ENCODE peak calls at places on chromosomes 11 and 22, in eight cellular contexts. C, L, D, U, O, A, R and T are unnamed samples. For H3K4me1, the result is how much of the 10 kb centered on the place peaks cover.

GRCh38 chr11:44033411-44033850 is 14.3 kb upstream of the ACCSL start:
- DNase-seq in O (no peak), A (no peak), U (no peak), L (no peak), C (no peak), R (no peak), D (no peak), T (no peak)

GRCh38 chr11:121352301-121352891 is 59.8 kb downstream of the SC5D start:
- DNase-seq in C (no peak), D (no peak), O (no peak), R (no peak), A (no peak), L (no peak), U (no peak), T (no peak)

GRCh38 chr11:119614227-119615002 is 114.6 kb downstream of the NECTIN1 start:
- DNase-seq in D (no peak), O (peak), C (no peak), A (no peak), R (no peak), L (no peak), U (no peak), T (no peak)

GRCh38 chr22:27827586-27828213 is 26.1 kb upstream of the MN1 start:
- DNase-seq in L (no peak), R (no peak), U (no peak), A (no peak), C (no peak), O (no peak), D (peak), T (no peak)

GRCh38 chr11:1256257-1257045 is 33.6 kb downstream of the MUC5B start:
- DNase-seq in A (no peak), C (no peak), L (no peak), R (no peak), D (no peak), U (peak), O (no peak), T (no peak)

GRCh38 chr22:28822930-28823481 is 22.6 kb upstream of the XBP1 start:
- DNase-seq in O (no peak), D (no peak), U (no peak), A (no peak), L (no peak), C (peak), R (no peak), T (no peak)

GRCh38 chr11:129323896-129324522 is 51.6 kb upstream of the BARX2 start:
- DNase-seq in U (no peak), O (no peak), C (no peak), L (no peak), D (no peak), R (peak), A (no peak), T (no peak)

GRCh38 chr11:126104420-126104819 is 41.8 kb upstream of the CDON start:
- DNase-seq in C (no peak), A (no peak), O (no peak), R (no peak), L (no peak), U (peak), D (no peak), T (no peak)

DNA sequence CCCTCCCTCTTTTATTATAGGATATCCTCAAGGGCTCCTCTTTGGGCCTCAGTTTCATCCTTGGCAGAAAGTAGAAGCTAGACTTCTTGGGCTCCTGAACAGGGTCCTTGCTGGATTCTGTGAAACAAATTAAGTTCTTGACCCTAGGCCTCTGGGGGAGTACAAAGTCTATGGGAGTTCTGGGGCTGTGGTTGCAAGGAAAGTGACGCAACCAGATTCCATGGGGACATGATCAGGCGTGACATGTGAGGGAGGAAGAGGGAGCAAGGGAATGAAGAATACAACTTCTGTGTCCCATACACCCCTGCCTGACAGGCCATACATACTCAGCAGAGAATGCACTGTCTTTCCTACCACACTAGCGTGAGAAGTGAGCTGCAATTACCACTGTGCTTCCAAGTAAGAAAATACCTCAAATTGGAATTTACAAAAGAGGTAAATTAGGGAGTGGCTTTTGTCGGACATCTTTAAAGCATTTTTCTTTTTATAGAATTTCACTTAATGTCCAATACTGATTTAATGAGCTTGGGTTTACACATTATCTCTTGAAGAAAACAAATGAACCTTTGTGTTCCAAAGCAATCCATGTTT is 38.7 kb downstream of the LIMK2 start:
- DNase-seq in O (no peak), U (no peak), C (peak), D (no peak), L (no peak), A (peak), R (peak), T (no peak)
- H3K4me1 ChIP-seq in O (under half), U (under half), C (under half), D (under half), L (under half), A (half or more), R (under half), T (under half)

DNA sequence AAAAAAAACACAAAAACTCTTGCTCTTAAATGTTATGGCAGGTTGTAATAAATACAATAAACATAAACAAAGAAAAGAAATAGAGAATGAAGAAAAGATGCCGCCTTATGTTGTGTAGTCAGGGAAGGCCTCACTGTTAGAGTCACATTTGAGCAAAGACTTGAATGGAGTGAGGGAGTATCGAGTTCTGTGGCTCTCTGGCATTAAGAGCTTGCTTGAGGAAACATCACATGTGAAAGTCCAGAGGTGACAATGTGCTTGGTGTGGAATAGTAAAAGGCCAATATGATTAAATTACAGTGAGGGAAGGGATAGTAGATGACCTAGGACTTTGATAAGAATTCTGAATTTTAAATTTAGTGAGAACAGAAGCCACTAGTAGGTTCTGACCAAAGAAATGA is 139.4 kb downstream of the ATG16L2 start:
- DNase-seq in O (no peak), R (no peak), L (no peak), D (no peak), U (no peak), A (no peak), C (no peak), T (no peak)
- H3K4me1 ChIP-seq in O (under half), R (under half), L (under half), D (under half), U (under half), A (under half), C (under half), T (under half)

DNA sequence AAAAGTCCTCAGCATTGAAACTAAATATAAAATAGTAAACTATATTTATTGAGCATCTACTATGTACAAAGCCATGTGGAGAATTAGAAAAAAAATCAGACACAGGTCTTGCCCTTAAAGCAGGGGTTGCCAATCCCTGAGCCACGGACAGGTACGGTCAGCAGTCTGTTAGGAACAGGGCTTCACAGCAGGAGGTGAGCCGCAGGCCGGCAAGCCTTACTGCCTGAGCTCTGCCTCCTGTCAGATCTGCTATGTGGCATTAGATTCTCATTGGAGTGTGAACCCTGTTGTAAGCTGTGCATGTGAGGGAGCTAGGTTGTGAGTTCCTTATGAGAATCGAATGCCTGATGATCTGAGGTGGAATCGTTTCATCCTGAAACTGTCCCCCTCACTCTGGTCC is 2.1 kb upstream of the RAG2 start:
- DNase-seq in C (no peak), A (no peak), D (no peak), R (no peak), O (no peak), L (no peak), U (peak), T (no peak)
- H3K4me1 ChIP-seq in C (under half), A (under half), D (under half), R (under half), O (under half), L (under half), U (under half), T (under half)

DNA sequence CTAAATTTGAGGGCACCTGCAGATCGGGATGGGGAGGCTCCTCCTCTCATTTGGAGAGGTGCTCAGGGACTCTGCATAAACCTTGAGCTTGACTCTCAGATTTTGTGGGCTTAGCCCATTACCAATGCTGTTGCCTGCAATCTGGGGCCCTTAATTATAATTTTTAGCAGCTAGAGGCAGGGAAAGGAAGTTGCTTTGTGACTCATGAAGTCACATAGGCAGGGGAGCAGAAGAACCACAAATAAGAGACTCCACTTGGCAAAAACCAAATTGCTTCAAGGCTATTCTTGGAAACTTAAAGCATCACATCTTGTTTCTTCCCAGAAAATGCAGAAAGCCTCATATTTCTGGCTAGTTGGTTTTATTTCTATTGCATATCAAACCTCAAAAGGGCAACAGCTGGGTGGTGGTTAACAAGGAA is 46.9 kb downstream of the MICAL2 start:
- DNase-seq in R (peak), U (no peak), C (peak), A (no peak), D (no peak), O (no peak), L (no peak), T (no peak)
- H3K4me1 ChIP-seq in R (under half), U (under half), C (under half), A (under half), D (under half), O (half or more), L (half or more), T (under half)

GRCh38 chr22:23242473-23243001 is 62.2 kb downstream of the BCR start:
- DNase-seq in C (peak), L (no peak), O (peak), U (peak), A (no peak), D (no peak), R (no peak), T (no peak)
- H3K4me1 ChIP-seq in C (under half), L (under half), O (half or more), U (half or more), A (under half), D (under half), R (under half), T (under half)